ENCODE peak calls at places on chromosomes 1 and 21, in nine cellular contexts. One of them, this sample, is unnamed.

GRCh38 chr1:82154231-82154630 is 353.5 kb downstream of the ADGRL2 start:
- DNase-seq in SK-N-SH: no peak
- DNase-seq in stomach: no peak
- DNase-seq in A549: no peak
- DNase-seq in tibial nerve: no peak
- DNase-seq in HepG2: no peak
- DNase-seq in transverse colon: no peak
- DNase-seq in upper lobe of left lung: no peak
- DNase-seq in K562: no peak
- DNase-seq in this sample: no peak

GRCh38 chr1:209607102-209607794 is 23.7 kb downstream of the CAMK1G start:
- DNase-seq in SK-N-SH: no peak
- DNase-seq in stomach: no peak
- DNase-seq in A549: peak
- DNase-seq in tibial nerve: no peak
- DNase-seq in HepG2: no peak
- DNase-seq in transverse colon: no peak
- DNase-seq in upper lobe of left lung: no peak
- DNase-seq in K562: no peak
- DNase-seq in this sample: no peak

GRCh38 chr21:37710555-37711293 is 205.5 kb downstream of the KCNJ6 start:
- DNase-seq in SK-N-SH: peak
- DNase-seq in stomach: no peak
- DNase-seq in A549: no peak
- DNase-seq in tibial nerve: no peak
- DNase-seq in HepG2: peak
- DNase-seq in transverse colon: no peak
- DNase-seq in upper lobe of left lung: peak
- DNase-seq in K562: no peak
- DNase-seq in this sample: no peak

GRCh38 chr1:179252606-179253005 is 23.1 kb upstream of the ABL2 start:
- DNase-seq in SK-N-SH: no peak
- DNase-seq in stomach: no peak
- DNase-seq in A549: no peak
- DNase-seq in tibial nerve: no peak
- DNase-seq in HepG2: no peak
- DNase-seq in transverse colon: no peak
- DNase-seq in upper lobe of left lung: no peak
- DNase-seq in K562: no peak
- DNase-seq in this sample: no peak

GRCh38 chr1:226738421-226738994 is 574 bp downstream of the ITPKB start:
- DNase-seq in SK-N-SH: peak
- DNase-seq in stomach: peak
- DNase-seq in A549: no peak
- DNase-seq in tibial nerve: no peak
- DNase-seq in HepG2: no peak
- DNase-seq in transverse colon: peak
- DNase-seq in upper lobe of left lung: peak
- DNase-seq in K562: no peak
- DNase-seq in this sample: peak

GRCh38 chr1:11000526-11000925 is 11.9 kb upstream of the TARDBP start:
- DNase-seq in SK-N-SH: no peak
- DNase-seq in stomach: no peak
- DNase-seq in A549: no peak
- DNase-seq in tibial nerve: no peak
- DNase-seq in HepG2: no peak
- DNase-seq in transverse colon: no peak
- DNase-seq in upper lobe of left lung: no peak
- DNase-seq in K562: no peak
- DNase-seq in this sample: no peak

GRCh38 chr1:38783659-38784229 is 75.8 kb downstream of the RRAGC start:
- DNase-seq in SK-N-SH: peak
- DNase-seq in stomach: no peak
- DNase-seq in A549: no peak
- DNase-seq in tibial nerve: no peak
- DNase-seq in HepG2: peak
- DNase-seq in transverse colon: no peak
- DNase-seq in upper lobe of left lung: peak
- DNase-seq in K562: peak
- DNase-seq in this sample: no peak

GRCh38 chr1:53329183-53329544 is 1.3 kb upstream of the LRP8 start:
- DNase-seq in SK-N-SH: no peak
- DNase-seq in stomach: no peak
- DNase-seq in A549: no peak
- DNase-seq in tibial nerve: no peak
- DNase-seq in HepG2: no peak
- DNase-seq in transverse colon: no peak
- DNase-seq in upper lobe of left lung: no peak
- DNase-seq in K562: no peak
- DNase-seq in this sample: peak

GRCh38 chr1:1019122-1019999 is 559 bp upstream of the AGRN start:
- DNase-seq in SK-N-SH: peak
- DNase-seq in stomach: peak
- DNase-seq in A549: no peak
- DNase-seq in tibial nerve: peak
- DNase-seq in HepG2: peak
- DNase-seq in transverse colon: peak
- DNase-seq in upper lobe of left lung: peak
- DNase-seq in K562: peak
- DNase-seq in this sample: peak

GRCh38 chr1:112257043-112257835 is 138.8 kb upstream of the CTTNBP2NL start:
- DNase-seq in SK-N-SH: no peak
- DNase-seq in stomach: no peak
- DNase-seq in A549: no peak
- DNase-seq in tibial nerve: no peak
- DNase-seq in HepG2: no peak
- DNase-seq in transverse colon: no peak
- DNase-seq in upper lobe of left lung: no peak
- DNase-seq in K562: no peak
- DNase-seq in this sample: no peak

GRCh38 chr1:63442141-63442475 is 74.7 kb downstream of the ALG6 start:
- DNase-seq in SK-N-SH: no peak
- DNase-seq in stomach: no peak
- DNase-seq in A549: no peak
- DNase-seq in tibial nerve: no peak
- DNase-seq in HepG2: no peak
- DNase-seq in transverse colon: no peak
- DNase-seq in upper lobe of left lung: no peak
- DNase-seq in K562: no peak
- DNase-seq in this sample: no peak

GRCh38 chr1:45979778-45980176 is 152.7 kb downstream of the PIK3R3 start:
- DNase-seq in SK-N-SH: no peak
- DNase-seq in stomach: no peak
- DNase-seq in A549: no peak
- DNase-seq in tibial nerve: no peak
- DNase-seq in HepG2: no peak
- DNase-seq in transverse colon: peak
- DNase-seq in upper lobe of left lung: no peak
- DNase-seq in K562: no peak
- DNase-seq in this sample: no peak

GRCh38 chr21:34986561-34987533 is 62.3 kb downstream of the RUNX1 start:
- DNase-seq in SK-N-SH: no peak
- DNase-seq in stomach: no peak
- DNase-seq in A549: no peak
- DNase-seq in tibial nerve: no peak
- DNase-seq in HepG2: peak
- DNase-seq in transverse colon: no peak
- DNase-seq in upper lobe of left lung: no peak
- DNase-seq in K562: no peak
- DNase-seq in this sample: no peak

GRCh38 chr1:160186734-160187133 is 3.6 kb upstream of the CASQ1 start:
- DNase-seq in SK-N-SH: no peak
- DNase-seq in stomach: no peak
- DNase-seq in A549: no peak
- DNase-seq in tibial nerve: no peak
- DNase-seq in HepG2: no peak
- DNase-seq in transverse colon: no peak
- DNase-seq in upper lobe of left lung: no peak
- DNase-seq in K562: no peak
- DNase-seq in this sample: no peak

GRCh38 chr1:116006486-116006964 is 30.2 kb downstream of the SLC22A15 start:
- DNase-seq in SK-N-SH: no peak
- DNase-seq in stomach: no peak
- DNase-seq in A549: no peak
- DNase-seq in tibial nerve: no peak
- DNase-seq in HepG2: no peak
- DNase-seq in transverse colon: no peak
- DNase-seq in upper lobe of left lung: no peak
- DNase-seq in K562: no peak
- DNase-seq in this sample: no peak

GRCh38 chr1:234743866-234744581 is 134.0 kb upstream of the IRF2BP2 start:
- DNase-seq in SK-N-SH: no peak
- DNase-seq in stomach: no peak
- DNase-seq in A549: no peak
- DNase-seq in tibial nerve: no peak
- DNase-seq in HepG2: no peak
- DNase-seq in transverse colon: no peak
- DNase-seq in upper lobe of left lung: no peak
- DNase-seq in K562: no peak
- DNase-seq in this sample: peak

DNA sequence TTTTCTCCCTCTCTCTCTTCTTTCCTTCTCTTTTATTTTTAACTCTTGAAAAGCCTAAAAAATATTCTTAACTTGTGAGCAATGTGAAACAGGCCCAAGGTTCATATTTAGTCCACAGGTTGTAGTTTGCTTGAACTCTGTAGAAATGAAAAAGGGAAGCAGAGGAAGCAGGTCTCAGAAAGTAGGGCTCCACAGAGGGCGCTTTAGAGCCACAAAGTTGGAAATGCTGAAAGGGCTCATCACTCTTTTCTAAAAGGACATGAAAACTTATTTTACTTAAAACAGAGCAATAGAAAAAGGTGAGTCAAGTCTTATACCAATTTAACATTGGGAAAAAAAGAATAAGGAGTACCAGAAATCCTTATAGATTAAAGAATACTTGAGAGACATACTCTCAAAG is 247.0 kb downstream of the USP25 start:
- DNase-seq in SK-N-SH: no peak
- DNase-seq in stomach: no peak
- DNase-seq in A549: no peak
- DNase-seq in tibial nerve: no peak
- DNase-seq in HepG2: no peak
- DNase-seq in transverse colon: no peak
- DNase-seq in upper lobe of left lung: no peak
- DNase-seq in K562: no peak
- DNase-seq in this sample: no peak
- TF ChIP-seq EP300 in SK-N-SH: no peak
- TF ChIP-seq EP300 in stomach: no peak
- TF ChIP-seq EP300 in A549: no peak
- TF ChIP-seq EP300 in tibial nerve: no peak
- TF ChIP-seq EP300 in HepG2: no peak
- TF ChIP-seq EP300 in transverse colon: no peak
- TF ChIP-seq EP300 in upper lobe of left lung: no peak
- TF ChIP-seq EP300 in K562: no peak
- TF ChIP-seq EP300 in this sample: no peak

GRCh38 chr1:35640380-35641232 is 720 bp downstream of the PSMB2 start:
- DNase-seq in SK-N-SH: no peak
- DNase-seq in stomach: no peak
- DNase-seq in A549: no peak
- DNase-seq in tibial nerve: no peak
- DNase-seq in HepG2: no peak
- DNase-seq in transverse colon: no peak
- DNase-seq in upper lobe of left lung: no peak
- DNase-seq in K562: no peak
- DNase-seq in this sample: peak
- H3K27ac ChIP-seq in SK-N-SH: peak
- H3K27ac ChIP-seq in stomach: peak
- H3K27ac ChIP-seq in A549: peak
- H3K27ac ChIP-seq in tibial nerve: peak
- H3K27ac ChIP-seq in HepG2: peak
- H3K27ac ChIP-seq in transverse colon: peak
- H3K27ac ChIP-seq in upper lobe of left lung: peak
- H3K27ac ChIP-seq in K562: peak
- H3K27ac ChIP-seq in this sample: peak

GRCh38 chr1:244970236-244970652 is 105.9 kb upstream of the HNRNPU start:
- DNase-seq in SK-N-SH: peak
- DNase-seq in stomach: peak
- DNase-seq in A549: no peak
- DNase-seq in tibial nerve: peak
- DNase-seq in HepG2: peak
- DNase-seq in transverse colon: no peak
- DNase-seq in upper lobe of left lung: peak
- DNase-seq in K562: peak
- DNase-seq in this sample: no peak
- TF ChIP-seq EP300 in SK-N-SH: no peak
- TF ChIP-seq EP300 in stomach: no peak
- TF ChIP-seq EP300 in A549: no peak
- TF ChIP-seq EP300 in tibial nerve: peak
- TF ChIP-seq EP300 in HepG2: no peak
- TF ChIP-seq EP300 in transverse colon: no peak
- TF ChIP-seq EP300 in upper lobe of left lung: no peak
- TF ChIP-seq EP300 in K562: no peak
- TF ChIP-seq EP300 in this sample: no peak

DNA sequence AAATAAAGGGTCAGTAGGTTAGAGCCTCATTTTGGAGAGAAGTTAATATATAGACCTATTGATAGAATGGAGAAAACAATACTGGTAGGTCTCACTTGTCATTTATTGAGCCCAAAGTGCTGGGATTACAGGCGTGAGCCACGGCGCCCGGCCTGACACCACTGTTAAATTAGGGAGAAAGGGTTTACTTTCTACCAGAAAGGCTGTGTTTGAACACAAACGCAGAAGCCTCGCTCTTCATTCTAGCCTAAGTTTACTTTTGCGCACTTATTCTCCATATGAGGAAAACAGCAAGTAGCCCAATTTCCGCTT is 710 bp upstream of the PRPF3 start:
- DNase-seq in SK-N-SH: no peak
- DNase-seq in stomach: no peak
- DNase-seq in A549: no peak
- DNase-seq in tibial nerve: no peak
- DNase-seq in HepG2: no peak
- DNase-seq in transverse colon: no peak
- DNase-seq in upper lobe of left lung: peak
- DNase-seq in K562: no peak
- DNase-seq in this sample: no peak
- H3K27ac ChIP-seq in SK-N-SH: peak
- H3K27ac ChIP-seq in stomach: peak
- H3K27ac ChIP-seq in A549: peak
- H3K27ac ChIP-seq in tibial nerve: peak
- H3K27ac ChIP-seq in HepG2: peak
- H3K27ac ChIP-seq in transverse colon: peak
- H3K27ac ChIP-seq in upper lobe of left lung: peak
- H3K27ac ChIP-seq in K562: peak
- H3K27ac ChIP-seq in this sample: no peak